ENCODE peak calls at places on chromosomes 16 and 17, in nine cellular contexts. X, Q, E, T, F, S, N, P and L are unnamed samples. For H3K4me1, the result is how much of the 10 kb centered on the place peaks cover.

GRCh38 chr17:43536236-43537088 is 9.7 kb downstream of the ETV4 start:
- DNase-seq in X (peak), Q (no peak), E (no peak), T (no peak), F (no peak), S (no peak), N (no peak), P (no peak), L (no peak)

GRCh38 chr16:77223184-77223583 is 24.0 kb downstream of the SYCE1L start:
- DNase-seq in X (peak), Q (no peak), E (no peak), T (no peak), F (no peak), S (no peak), N (no peak), P (no peak), L (no peak)

GRCh38 chr16:72371307-72372081 is 199.5 kb upstream of the PMFBP1 start:
- DNase-seq in X (no peak), Q (no peak), E (no peak), T (peak), F (no peak), S (no peak), N (no peak), P (no peak), L (no peak)

GRCh38 chr17:46742539-46743270 is 75.8 kb downstream of the WNT3 start:
- DNase-seq in X (no peak), Q (no peak), E (no peak), T (peak), F (no peak), S (no peak), N (no peak), P (peak), L (no peak)

GRCh38 chr16:56673916-56674315 is 4.3 kb downstream of the MT1H start:
- DNase-seq in X (no peak), Q (peak), E (no peak), T (no peak), F (no peak), S (peak), N (peak), P (peak), L (no peak)

GRCh38 chr16:81650982-81651562 is 128.0 kb upstream of the PLCG2 start:
- DNase-seq in X (peak), Q (no peak), E (no peak), T (peak), F (no peak), S (peak), N (peak), P (peak), L (peak)

GRCh38 chr17:9330903-9331272 is 244.7 kb downstream of the STX8 start:
- DNase-seq in X (no peak), Q (no peak), E (no peak), T (no peak), F (no peak), S (no peak), N (no peak), P (no peak), L (no peak)

GRCh38 chr17:73142763-73143395 is 21.9 kb upstream of the SSTR2 start:
- DNase-seq in X (no peak), Q (no peak), E (no peak), T (no peak), F (no peak), S (no peak), N (no peak), P (peak), L (no peak)

GRCh38 chr17:11467639-11468038 is 130.6 kb upstream of the DNAH9 start:
- DNase-seq in X (no peak), Q (no peak), E (no peak), T (no peak), F (no peak), S (no peak), N (no peak), P (no peak), L (no peak)

GRCh38 chr16:424623-425081 is 797 bp upstream of the RAB11FIP3 start:
- DNase-seq in X (peak), Q (no peak), E (no peak), T (no peak), F (peak), S (peak), N (no peak), P (peak), L (peak)

GRCh38 chr17:7587420-7587786 is 2.5 kb downstream of the SOX15 start:
- DNase-seq in X (no peak), Q (no peak), E (no peak), T (no peak), F (no peak), S (no peak), N (no peak), P (no peak), L (no peak)

GRCh38 chr16:74654536-74654935 is 12.1 kb downstream of the RFWD3 start:
- DNase-seq in X (no peak), Q (no peak), E (no peak), T (no peak), F (no peak), S (no peak), N (no peak), P (no peak), L (no peak)

GRCh38 chr16:15729152-15729551 is 79.1 kb downstream of the NDE1 start:
- DNase-seq in X (no peak), Q (no peak), E (no peak), T (no peak), F (no peak), S (no peak), N (no peak), P (no peak), L (no peak)

GRCh38 chr16:46859719-46860152 is 24.4 kb upstream of the GPT2 start:
- DNase-seq in X (no peak), Q (no peak), E (no peak), T (peak), F (no peak), S (no peak), N (no peak), P (no peak), L (peak)

GRCh38 chr16:69834817-69835477 is 72.8 kb downstream of the WWP2 start:
- DNase-seq in X (no peak), Q (no peak), E (no peak), T (no peak), F (no peak), S (no peak), N (no peak), P (no peak), L (no peak)

GRCh38 chr16:21645261-21645721 is 7.1 kb downstream of the IGSF6 start:
- DNase-seq in X (no peak), Q (peak), E (peak), T (no peak), F (no peak), S (no peak), N (no peak), P (no peak), L (no peak)
- H3K4me1 ChIP-seq in X (under half), Q (half or more), E (half or more), T (under half), F (under half), S (under half), N (under half), P (under half), L (under half)

DNA sequence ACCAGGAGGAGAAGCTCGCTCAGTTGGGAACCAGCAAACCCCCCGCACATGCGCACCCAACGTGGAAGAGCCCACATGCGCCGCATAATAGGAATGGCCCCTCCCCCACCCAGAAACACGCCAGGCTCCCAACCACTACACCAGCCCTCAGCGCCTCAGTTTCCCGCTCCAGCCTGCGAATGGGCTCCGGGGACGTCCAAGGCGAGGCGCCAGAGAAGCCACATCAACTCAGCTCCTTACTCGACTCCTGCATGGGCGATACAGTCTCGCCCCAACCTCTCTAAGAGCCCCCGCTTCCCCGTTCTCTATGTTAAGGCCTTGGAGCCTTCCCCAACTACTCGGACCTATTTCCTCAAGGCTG is 503 bp downstream of the SRSF1 start:
- DNase-seq in X (peak), Q (peak), E (no peak), T (peak), F (peak), S (peak), N (peak), P (peak), L (peak)
- H3K4me3 ChIP-seq in X (peak), Q (peak), E (peak), T (peak), F (peak), S (peak), N (peak), P (peak), L (peak)

GRCh38 chr16:3951861-3952332 is 71.4 kb upstream of the CREBBP start:
- DNase-seq in X (no peak), Q (no peak), E (no peak), T (no peak), F (no peak), S (peak), N (peak), P (no peak), L (no peak)

GRCh38 chr16:3949287-3949686 is 68.8 kb upstream of the CREBBP start:
- DNase-seq in X (no peak), Q (no peak), E (no peak), T (no peak), F (peak), S (peak), N (no peak), P (no peak), L (no peak)

GRCh38 chr16:3952342-3953131 is 72.0 kb upstream of the CREBBP start:
- DNase-seq in X (peak), Q (no peak), E (no peak), T (no peak), F (peak), S (peak), N (peak), P (peak), L (peak)

GRCh38 chr16:3949946-3950342 is 69.4 kb upstream of the CREBBP start:
- DNase-seq in X (no peak), Q (no peak), E (no peak), T (no peak), F (no peak), S (no peak), N (no peak), P (no peak), L (no peak)

DNA sequence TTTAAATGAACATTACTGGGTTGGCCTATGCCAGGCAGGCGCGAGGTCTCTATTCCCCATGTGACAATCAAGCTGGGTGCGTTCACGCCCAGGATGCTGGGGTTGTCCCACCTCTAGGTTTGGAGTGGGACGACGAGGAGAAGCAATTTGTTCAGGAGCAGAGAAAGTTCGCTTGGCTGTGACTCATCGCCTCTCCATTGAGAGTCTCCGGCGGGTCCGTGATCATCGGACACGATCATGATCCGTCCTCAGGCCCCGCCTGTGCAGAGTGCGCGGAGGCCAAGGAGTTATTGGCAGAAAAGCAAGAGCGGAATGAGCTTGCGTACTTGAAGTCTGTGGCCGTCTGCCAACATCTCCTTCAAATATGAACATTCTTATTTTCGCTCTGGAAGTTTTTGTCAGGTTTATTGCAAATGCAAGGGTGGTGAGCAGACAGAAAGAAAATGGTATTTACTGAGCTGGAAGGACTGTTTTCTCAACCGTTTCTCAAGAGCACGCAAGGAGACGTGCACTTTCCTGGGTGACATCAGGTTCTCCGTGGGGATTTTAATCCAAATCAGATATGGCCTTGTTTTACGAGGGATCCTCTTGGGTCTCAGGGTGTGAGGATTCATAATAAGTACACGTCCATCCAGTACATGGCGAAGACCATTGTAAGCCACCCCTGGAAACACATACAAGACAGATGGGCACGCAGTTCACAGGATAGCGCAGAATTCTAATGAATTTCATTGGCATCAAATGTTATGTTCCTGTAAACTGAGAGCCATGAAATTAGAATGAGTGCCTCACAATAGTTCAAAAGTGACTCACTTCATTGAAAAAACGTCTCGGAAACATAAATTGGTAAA is 70.1 kb upstream of the CREBBP start:
- DNase-seq in X (peak), Q (no peak), E (no peak), T (peak), F (peak), S (peak), N (peak), P (peak), L (peak)
- H3K4me1 ChIP-seq in X (half or more), Q (under half), E (under half), T (under half), F (half or more), S (under half), N (under half), P (under half), L (under half)

GRCh38 chr17:75087182-75087557 is 584 bp upstream of the SLC16A5 start:
- DNase-seq in X (no peak), Q (no peak), E (no peak), T (no peak), F (no peak), S (no peak), N (no peak), P (no peak), L (no peak)
- H3K4me3 ChIP-seq in X (peak), Q (peak), E (peak), T (peak), F (peak), S (peak), N (peak), P (no peak), L (no peak)

GRCh38 chr16:61596648-61597047 is 439.6 kb downstream of the CDH8 start:
- DNase-seq in X (no peak), Q (no peak), E (no peak), T (no peak), F (no peak), S (no peak), N (no peak), P (no peak), L (no peak)
- H3K4me1 ChIP-seq in X (under half), Q (under half), E (under half), T (under half), F (under half), S (under half), N (under half), P (under half), L (under half)

DNA sequence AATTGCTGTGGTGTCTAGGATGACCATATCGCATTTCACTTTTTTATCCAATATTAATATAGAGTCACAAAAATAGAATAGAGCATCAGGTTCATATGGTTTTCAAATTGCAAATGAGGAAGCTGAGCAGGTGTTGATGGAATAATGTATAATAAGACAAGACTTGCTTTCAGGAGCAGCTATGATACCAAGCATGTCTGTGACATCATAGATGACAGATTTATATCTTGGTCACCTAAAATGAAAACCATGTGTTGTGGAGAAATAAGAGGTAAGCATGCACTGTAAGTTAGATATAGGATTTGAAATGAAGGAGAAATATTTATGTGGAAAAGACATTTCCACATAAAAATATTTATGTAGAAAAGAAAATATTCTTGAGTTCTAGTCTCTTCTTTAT is 8.6 kb downstream of the MEIOC start:
- DNase-seq in X (no peak), Q (no peak), E (no peak), T (no peak), F (no peak), S (no peak), N (no peak), P (no peak), L (no peak)
- H3K4me3 ChIP-seq in X (no peak), Q (no peak), E (no peak), T (no peak), F (no peak), S (no peak), N (no peak), P (no peak), L (no peak)

GRCh38 chr17:59345476-59345875 is 14.0 kb downstream of the YPEL2 start:
- DNase-seq in X (no peak), Q (no peak), E (no peak), T (no peak), F (no peak), S (no peak), N (no peak), P (no peak), L (no peak)
- H3K4me1 ChIP-seq in X (under half), Q (under half), E (under half), T (under half), F (half or more), S (half or more), N (half or more), P (under half), L (under half)

GRCh38 chr17:4101799-4102405 is 40.9 kb downstream of the ZZEF1 start:
- DNase-seq in X (no peak), Q (no peak), E (no peak), T (no peak), F (no peak), S (no peak), N (no peak), P (no peak), L (no peak)

GRCh38 chr17:4098516-4099209 is 44.2 kb downstream of the ZZEF1 start:
- DNase-seq in X (no peak), Q (no peak), E (no peak), T (no peak), F (no peak), S (no peak), N (no peak), P (no peak), L (no peak)

GRCh38 chr17:4097165-4097960 is 45.5 kb downstream of the ZZEF1 start:
- DNase-seq in X (no peak), Q (no peak), E (no peak), T (no peak), F (no peak), S (no peak), N (no peak), P (no peak), L (no peak)

GRCh38 chr17:4104506-4104905 is 38.3 kb downstream of the ZZEF1 start:
- DNase-seq in X (no peak), Q (no peak), E (no peak), T (no peak), F (no peak), S (no peak), N (no peak), P (no peak), L (no peak)

DNA sequence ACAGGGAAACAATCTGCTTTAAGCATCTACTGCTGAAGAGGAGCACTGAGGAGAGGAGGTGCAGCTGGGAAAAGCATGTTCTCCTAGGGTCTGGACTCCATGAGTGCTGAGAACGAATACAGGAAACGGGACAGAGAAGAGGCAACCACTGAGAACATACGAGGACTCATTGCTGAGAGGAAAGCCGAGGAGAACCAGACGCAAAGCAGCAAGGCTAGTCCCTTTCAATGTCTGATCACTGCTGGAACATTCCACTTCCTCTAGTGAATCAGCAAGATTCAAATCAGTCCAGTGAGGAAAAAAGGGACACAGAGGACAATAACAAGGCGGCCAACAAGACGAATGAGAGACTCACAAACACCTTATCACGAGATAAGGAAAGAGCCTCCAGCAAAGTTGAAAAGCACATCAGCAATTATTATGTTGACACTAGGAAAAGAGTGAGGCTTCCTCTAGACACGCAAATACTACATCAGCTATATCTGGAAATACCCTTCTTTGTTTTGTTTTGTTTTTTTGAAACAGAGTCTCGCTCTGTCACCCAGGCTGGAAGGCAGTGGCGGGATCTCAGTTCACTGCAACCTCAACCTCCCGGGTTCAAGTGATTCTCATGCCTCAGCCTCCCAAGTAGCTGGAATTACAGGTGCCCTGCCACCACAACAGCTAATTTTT is 41.6 kb downstream of the ZZEF1 start:
- DNase-seq in X (no peak), Q (no peak), E (peak), T (peak), F (no peak), S (no peak), N (no peak), P (peak), L (no peak)
- H3K4me3 ChIP-seq in X (no peak), Q (no peak), E (no peak), T (no peak), F (no peak), S (no peak), N (no peak), P (no peak), L (no peak)

DNA sequence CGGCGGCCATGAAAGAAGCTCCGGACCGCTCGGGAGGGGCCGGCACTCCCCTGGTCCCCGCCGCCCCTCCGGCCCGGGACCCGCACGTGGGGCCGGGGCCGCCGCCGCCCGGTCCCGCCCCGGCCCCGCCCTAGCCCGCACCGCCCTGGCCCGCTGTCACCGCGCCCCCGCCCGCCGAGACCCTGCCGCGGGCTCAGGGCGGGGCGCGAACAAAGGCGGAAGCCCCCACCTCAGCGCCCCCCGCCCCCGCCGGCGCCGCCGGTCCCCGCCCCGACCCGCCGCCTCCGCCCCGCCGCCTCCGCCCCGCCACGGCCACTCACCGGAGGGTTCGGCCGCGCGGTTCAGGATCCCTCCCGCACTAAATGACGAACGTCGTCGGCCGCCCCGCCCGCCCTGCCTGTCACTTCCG is at the start of gene ARHGDIA:
- DNase-seq in X (no peak), Q (no peak), E (no peak), T (no peak), F (no peak), S (no peak), N (no peak), P (peak), L (no peak)
- H3K4me1 ChIP-seq in X (under half), Q (under half), E (half or more), T (under half), F (under half), S (under half), N (under half), P (half or more), L (under half)

DNA sequence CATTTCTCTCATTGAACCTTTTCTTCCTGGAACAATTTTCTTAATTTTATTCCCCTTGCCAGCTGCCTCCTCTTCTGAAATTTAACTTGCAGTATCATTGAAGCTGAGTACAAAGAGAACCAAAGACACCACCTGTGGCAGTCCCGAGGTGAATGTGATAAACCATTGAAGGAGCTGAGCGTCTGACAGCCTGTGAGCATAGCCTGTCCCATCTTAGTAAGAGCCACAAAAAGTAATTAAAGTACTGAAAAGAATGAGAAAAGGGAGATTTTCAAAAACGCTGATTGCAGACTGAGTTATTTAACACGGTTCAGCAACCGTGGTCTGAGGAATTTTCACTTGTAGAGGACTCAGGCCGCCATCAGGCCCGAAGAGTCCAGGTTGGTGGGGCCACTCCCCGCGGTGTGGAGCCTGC is 27.2 kb upstream of the ST6GALNAC1 start:
- DNase-seq in X (no peak), Q (no peak), E (no peak), T (no peak), F (no peak), S (no peak), N (no peak), P (no peak), L (no peak)
- H3K4me3 ChIP-seq in X (no peak), Q (peak), E (peak), T (no peak), F (no peak), S (peak), N (no peak), P (no peak), L (no peak)